ENCODE peak calls at places on chromosomes 16 and 17, in six cellular contexts. P is AG10803, V is MM.1S, R is thoracic aorta, F is brain microvascular endothelial cell, C is tibial artery. W is an unnamed sample.

GRCh38 chr16:83095926-83096692 is 469.3 kb downstream of the CDH13 start:
- DNase-seq in P (peak), V (no peak), R (no peak), F (peak), C (no peak), W (no peak)

GRCh38 chr17:34580685-34581445 is 1.5 kb downstream of the TMEM132E start:
- DNase-seq in P (no peak), V (no peak), R (no peak), F (no peak), C (no peak), W (no peak)

GRCh38 chr17:17348872-17349723 is 45.9 kb downstream of the NT5M start:
- DNase-seq in P (peak), V (no peak), R (no peak), F (no peak), C (no peak), W (no peak)

GRCh38 chr17:4536742-4537411 is 18.3 kb downstream of the MYBBP1A start:
- DNase-seq in P (peak), V (no peak), R (no peak), F (no peak), C (peak), W (no peak)

GRCh38 chr17:43356450-43356849 is 42.3 kb upstream of the ARL4D start:
- DNase-seq in P (no peak), V (no peak), R (no peak), F (no peak), C (no peak), W (no peak)

GRCh38 chr17:73292031-73292531 is 19.7 kb downstream of the CDC42EP4 start:
- DNase-seq in P (peak), V (no peak), R (peak), F (peak), C (peak), W (no peak)

GRCh38 chr16:3038256-3038655 is 1.5 kb upstream of the BICDL2 start:
- DNase-seq in P (no peak), V (no peak), R (no peak), F (no peak), C (no peak), W (no peak)

GRCh38 chr16:80971814-80972213 is 34.9 kb downstream of the CMC2 start:
- DNase-seq in P (no peak), V (peak), R (no peak), F (no peak), C (no peak), W (no peak)

GRCh38 chr17:31537558-31537957 is 146.1 kb downstream of the RAB11FIP4 start:
- DNase-seq in P (peak), V (no peak), R (no peak), F (no peak), C (no peak), W (no peak)

GRCh38 chr17:20232611-20233010 is 223.5 kb downstream of the SPECC1 start:
- DNase-seq in P (no peak), V (no peak), R (no peak), F (no peak), C (no peak), W (no peak)

GRCh38 chr16:70470927-70471341 is 16.5 kb downstream of the FCSK start:
- DNase-seq in P (no peak), V (no peak), R (no peak), F (no peak), C (no peak), W (no peak)

GRCh38 chr17:63495471-63495870 is 18.6 kb downstream of the ACE start:
- DNase-seq in P (no peak), V (no peak), R (no peak), F (no peak), C (no peak), W (no peak)

GRCh38 chr16:64866026-64866425 is 255.8 kb downstream of the CDH11 start:
- DNase-seq in P (peak), V (no peak), R (no peak), F (peak), C (no peak), W (no peak)

GRCh38 chr17:45355087-45355486 is 38.3 kb upstream of the MAP3K14 start:
- DNase-seq in P (no peak), V (no peak), R (no peak), F (no peak), C (no peak), W (no peak)

GRCh38 chr17:65463242-65463641 is 98.2 kb downstream of the AXIN2 start:
- DNase-seq in P (peak), V (no peak), R (peak), F (peak), C (peak), W (no peak)

GRCh38 chr17:74153821-74154430 is 49.6 kb upstream of the RPL38 start:
- DNase-seq in P (no peak), V (no peak), R (no peak), F (no peak), C (no peak), W (no peak)

GRCh38 chr17:76142044-76143041 is 1.3 kb upstream of the FOXJ1 start:
- DNase-seq in P (no peak), V (no peak), R (no peak), F (no peak), C (no peak), W (no peak)

GRCh38 chr17:63537001-63537400 is 13.3 kb upstream of the DCAF7 start:
- DNase-seq in P (no peak), V (no peak), R (no peak), F (no peak), C (no peak), W (no peak)

GRCh38 chr16:1133271-1133670 is 19.6 kb upstream of the CACNA1H start:
- DNase-seq in P (no peak), V (no peak), R (no peak), F (no peak), C (no peak), W (no peak)

GRCh38 chr17:79749156-79749815 is 18.5 kb downstream of the ENPP7 start:
- DNase-seq in P (peak), V (no peak), R (no peak), F (peak), C (no peak), W (no peak)

GRCh38 chr16:617855-618254 is 12.9 kb upstream of the WFIKKN1 start:
- DNase-seq in P (no peak), V (no peak), R (no peak), F (no peak), C (no peak), W (no peak)

GRCh38 chr16:49776085-49776501 is 79.8 kb downstream of the ZNF423 start:
- DNase-seq in P (no peak), V (no peak), R (no peak), F (peak), C (peak), W (no peak)

GRCh38 chr16:19210175-19210924 is 42.3 kb downstream of the SYT17 start:
- DNase-seq in P (no peak), V (peak), R (no peak), F (no peak), C (no peak), W (no peak)

GRCh38 chr17:73283841-73284282 is 22.2 kb upstream of the CPSF4L start:
- DNase-seq in P (no peak), V (no peak), R (no peak), F (no peak), C (peak), W (no peak)

GRCh38 chr17:71902931-71903506 is 217.8 kb upstream of the SOX9 start:
- DNase-seq in P (peak), V (no peak), R (no peak), F (peak), C (no peak), W (no peak)

GRCh38 chr16:84788968-84789371 is 30.8 kb upstream of the CRISPLD2 start:
- DNase-seq in P (peak), V (no peak), R (no peak), F (no peak), C (no peak), W (no peak)

GRCh38 chr17:75313941-75314550 is 24.8 kb upstream of the SLC25A19 start:
- DNase-seq in P (peak), V (no peak), R (no peak), F (no peak), C (no peak), W (no peak)

GRCh38 chr16:85172465-85173071 is 60.3 kb upstream of the CIBAR2 start:
- DNase-seq in P (peak), V (no peak), R (no peak), F (no peak), C (no peak), W (no peak)

GRCh38 chr17:34305606-34306005 is 13.6 kb upstream of the CCL8 start:
- DNase-seq in P (peak), V (no peak), R (no peak), F (no peak), C (no peak), W (no peak)

GRCh38 chr17:7711356-7711755 is 6.2 kb upstream of the DNAH2 start:
- DNase-seq in P (no peak), V (no peak), R (no peak), F (no peak), C (no peak), W (no peak)
- TF ChIP-seq CTCF in P (peak), V (peak), R (no peak), F (peak), C (no peak), W (no peak)

GRCh38 chr17:9644910-9645751 is at the start of gene USP43:
- DNase-seq in P (peak), V (no peak), R (no peak), F (no peak), C (no peak), W (peak)
- TF ChIP-seq CTCF in P (no peak), V (no peak), R (no peak), F (no peak), C (no peak), W (no peak)

GRCh38 chr16:71915350-71915749 is 20.0 kb downstream of the IST1 start:
- DNase-seq in P (no peak), V (no peak), R (no peak), F (no peak), C (no peak), W (no peak)

GRCh38 chr16:71917900-71918299 is 22.6 kb downstream of the IST1 start:
- DNase-seq in P (peak), V (no peak), R (no peak), F (peak), C (no peak), W (no peak)

GRCh38 chr16:71912483-71912882 is 17.2 kb downstream of the IST1 start:
- DNase-seq in P (no peak), V (no peak), R (no peak), F (no peak), C (no peak), W (no peak)

GRCh38 chr16:71916397-71916920 is 21.1 kb downstream of the IST1 start:
- DNase-seq in P (no peak), V (no peak), R (no peak), F (peak), C (no peak), W (no peak)

DNA sequence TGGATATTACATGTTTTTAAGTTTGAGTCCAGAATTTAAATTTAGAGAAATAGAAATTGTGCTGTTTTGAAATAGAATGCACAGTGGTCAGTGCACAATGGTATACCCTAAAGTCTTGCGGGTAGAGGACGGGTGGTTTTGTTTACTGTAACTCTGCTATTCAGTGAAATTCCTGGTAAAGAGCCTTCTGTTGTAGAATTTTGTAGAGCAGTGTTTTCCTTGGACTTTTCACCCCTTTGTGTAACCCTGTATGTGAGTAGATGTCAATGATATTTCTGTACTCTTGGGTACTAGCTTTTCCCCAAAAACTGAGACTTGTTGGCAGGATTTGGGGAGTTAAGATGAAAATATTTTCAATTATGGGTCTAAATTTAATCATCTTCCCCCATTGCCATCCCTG is 19.5 kb downstream of the IST1 start:
- DNase-seq in P (no peak), V (no peak), R (no peak), F (no peak), C (no peak), W (no peak)
- TF ChIP-seq CTCF in P (no peak), V (no peak), R (no peak), F (no peak), C (no peak), W (no peak)

GRCh38 chr16:4172070-4172469 is 55.8 kb upstream of the ADCY9 start:
- DNase-seq in P (peak), V (no peak), R (no peak), F (peak), C (no peak), W (no peak)
- TF ChIP-seq CTCF in P (no peak), V (no peak), R (no peak), F (no peak), C (no peak), W (no peak)

DNA sequence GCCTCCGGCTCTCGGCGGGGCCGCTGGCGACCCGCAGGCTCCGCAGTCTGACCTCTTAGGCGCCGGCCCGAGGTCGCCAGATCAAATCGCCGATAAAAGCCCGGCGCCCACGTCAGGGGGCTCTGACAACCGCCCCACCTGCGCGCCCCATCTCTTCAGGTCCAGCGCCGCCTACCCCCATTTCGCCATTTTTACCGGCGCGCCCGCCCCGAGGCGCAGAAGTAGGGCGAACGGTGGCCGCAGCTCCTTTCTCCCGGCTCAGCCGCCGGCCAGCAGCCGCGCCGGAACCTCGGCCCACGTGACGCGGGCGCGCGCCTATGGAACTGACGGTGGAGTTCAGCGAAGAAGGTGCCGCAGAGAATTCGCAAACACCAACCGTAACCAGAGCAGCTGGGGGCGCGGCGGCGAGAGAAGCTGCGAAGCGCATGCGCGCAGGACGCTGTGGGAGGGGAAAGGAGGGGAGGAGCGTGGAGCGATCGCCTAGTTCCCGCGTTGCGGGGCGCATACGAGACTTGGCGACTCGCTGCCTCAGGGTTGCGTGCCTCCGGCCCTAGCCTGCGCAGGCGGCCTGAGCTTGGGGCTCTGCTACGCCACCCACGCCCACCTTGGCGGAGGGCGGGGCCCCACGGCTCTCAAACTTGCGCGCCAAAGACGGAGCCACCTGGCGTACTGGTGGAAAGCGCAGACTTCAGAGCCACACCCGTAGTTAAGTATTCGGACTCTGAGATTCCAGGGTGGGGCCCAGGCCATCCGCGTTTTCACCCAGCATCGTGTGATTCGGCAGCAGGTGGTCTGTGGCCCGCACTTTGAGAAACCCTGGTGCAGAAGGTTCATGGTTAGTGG is at the start of gene TRIM37:
- DNase-seq in P (peak), V (peak), R (peak), F (peak), C (peak), W (peak)
- TF ChIP-seq CTCF in P (no peak), V (no peak), R (no peak), F (no peak), C (no peak), W (no peak)

DNA sequence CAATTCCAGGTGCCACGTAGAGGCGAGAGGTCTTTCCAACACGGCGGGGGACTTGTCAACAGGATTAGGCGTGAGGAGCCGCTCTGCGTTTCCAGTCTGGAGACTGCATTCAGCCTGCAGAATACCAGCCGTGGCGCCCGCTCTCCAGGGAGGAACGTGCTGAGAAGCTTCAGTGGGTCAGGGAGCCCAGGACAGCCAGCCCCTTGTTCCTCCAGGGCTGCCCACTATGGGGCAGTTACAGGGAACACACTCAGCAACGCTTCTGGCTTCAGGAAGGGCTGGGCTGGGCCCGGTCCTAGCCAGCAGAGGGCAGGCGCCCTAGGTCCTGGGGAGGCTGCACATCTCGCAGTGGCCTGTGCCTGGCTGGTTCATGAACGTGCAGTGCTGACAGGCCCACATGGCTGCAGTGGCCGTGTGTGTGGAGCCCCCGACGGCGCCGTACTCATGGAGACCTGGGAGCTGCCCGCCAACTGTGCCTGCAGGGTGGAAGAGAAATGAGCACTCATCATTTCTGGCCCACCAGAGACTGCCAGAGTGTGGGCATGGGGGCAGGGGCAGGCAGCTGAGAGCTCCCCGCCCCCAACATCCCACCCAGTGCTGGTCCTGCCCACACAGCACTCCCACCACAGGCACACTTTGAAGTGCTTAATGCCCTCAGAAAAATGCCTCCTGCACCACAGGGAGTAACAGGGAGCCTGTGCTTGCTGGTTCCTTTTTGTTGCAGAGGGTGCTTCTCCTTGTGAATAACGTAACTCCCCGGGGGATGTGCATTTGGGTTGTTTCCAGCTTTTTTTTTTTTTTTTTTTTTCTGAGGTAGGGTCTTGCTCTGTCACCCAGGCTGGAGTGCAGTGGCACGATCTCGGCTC is 7.0 kb upstream of the FAAP100 start:
- DNase-seq in P (no peak), V (no peak), R (no peak), F (no peak), C (no peak), W (no peak)
- TF ChIP-seq CTCF in P (peak), V (no peak), R (no peak), F (peak), C (no peak), W (no peak)

DNA sequence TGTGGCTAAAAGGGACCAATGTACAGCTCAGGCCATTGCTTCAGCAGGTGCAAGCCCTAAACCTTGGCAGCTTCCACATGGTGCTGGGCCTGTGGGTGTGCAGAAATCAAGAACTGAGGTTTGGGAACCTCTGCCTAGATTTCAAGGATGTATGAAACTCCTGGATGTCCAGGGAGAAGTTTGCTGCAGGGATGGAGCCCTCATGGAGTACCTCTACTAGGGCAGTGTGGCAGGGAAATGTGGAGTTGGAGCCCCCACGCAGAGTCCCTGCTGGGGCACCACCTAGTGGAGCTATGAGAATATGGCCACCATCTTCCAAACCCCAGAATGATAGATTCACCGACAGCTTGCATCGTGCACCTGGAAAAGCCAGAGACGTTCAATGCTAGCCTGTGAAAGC is 13.0 kb downstream of the EFCAB5 start:
- DNase-seq in P (no peak), V (no peak), R (no peak), F (no peak), C (no peak), W (no peak)
- TF ChIP-seq CTCF in P (peak), V (peak), R (no peak), F (peak), C (no peak), W (no peak)

DNA sequence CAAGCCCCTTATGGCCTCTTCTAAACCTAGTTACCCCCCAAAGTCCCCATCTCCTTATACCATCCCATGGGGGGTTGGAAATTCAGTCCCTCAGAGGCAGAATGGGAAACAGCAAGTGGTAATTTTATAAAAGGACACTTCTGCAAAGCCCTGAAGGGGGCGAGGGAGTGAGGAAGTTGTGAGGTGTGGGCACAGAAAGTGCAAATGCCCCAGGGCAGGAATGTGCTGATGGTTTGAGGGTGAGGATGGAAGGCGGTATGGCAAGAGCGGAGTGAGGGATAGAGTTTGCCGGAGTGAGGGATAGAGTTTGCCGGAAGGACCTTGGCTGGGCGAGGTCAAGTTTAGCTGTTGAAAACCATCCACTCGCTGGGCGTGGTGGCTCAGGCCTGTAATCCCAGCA is 52.7 kb downstream of the HAPSTR1 start:
- DNase-seq in P (no peak), V (no peak), R (no peak), F (no peak), C (no peak), W (no peak)
- TF ChIP-seq CTCF in P (no peak), V (no peak), R (no peak), F (no peak), C (no peak), W (no peak)

W was measured in mesothelial cell of epicardium.